ENCODE peak calls at places on chromosomes 4 and X, in seven cellular contexts. One of them, this sample, is unnamed.

GRCh38 chr4:87425711-87426110 is 3.3 kb downstream of the NUDT9 start:
- DNase-seq in myocyte: no peak
- DNase-seq in stimulated activated CD4-positive, alpha-beta T cell treated with anti-CD3 and anti-CD28 coated beads, Interleukin-15, amount 100 ng/mL, for 1 hour: no peak
- DNase-seq in T-cell: no peak
- DNase-seq in activated T-cell treated with anti-CD3 and anti-CD28 coated beads, Interleukin-2, amount 50 U/mL, for 72 hours: no peak
- DNase-seq in transverse colon: no peak
- DNase-seq in coronary artery: no peak
- DNase-seq in this sample: no peak

GRCh38 chrX:23907496-23908218 is at the start of the genes APOO and CXorf58:
- DNase-seq in myocyte: peak
- DNase-seq in stimulated activated CD4-positive, alpha-beta T cell treated with anti-CD3 and anti-CD28 coated beads, Interleukin-15, amount 100 ng/mL, for 1 hour: peak
- DNase-seq in T-cell: peak
- DNase-seq in activated T-cell treated with anti-CD3 and anti-CD28 coated beads, Interleukin-2, amount 50 U/mL, for 72 hours: peak
- DNase-seq in transverse colon: peak
- DNase-seq in coronary artery: peak
- DNase-seq in this sample: peak

GRCh38 chr4:165190591-165191212 is 16.7 kb upstream of the KLHL2 start:
- DNase-seq in myocyte: no peak
- DNase-seq in stimulated activated CD4-positive, alpha-beta T cell treated with anti-CD3 and anti-CD28 coated beads, Interleukin-15, amount 100 ng/mL, for 1 hour: no peak
- DNase-seq in T-cell: no peak
- DNase-seq in activated T-cell treated with anti-CD3 and anti-CD28 coated beads, Interleukin-2, amount 50 U/mL, for 72 hours: peak
- DNase-seq in transverse colon: no peak
- DNase-seq in coronary artery: no peak
- DNase-seq in this sample: no peak

GRCh38 chr4:37892641-37893040 is 1.8 kb downstream of the TBC1D1 start:
- DNase-seq in myocyte: peak
- DNase-seq in stimulated activated CD4-positive, alpha-beta T cell treated with anti-CD3 and anti-CD28 coated beads, Interleukin-15, amount 100 ng/mL, for 1 hour: no peak
- DNase-seq in T-cell: no peak
- DNase-seq in activated T-cell treated with anti-CD3 and anti-CD28 coated beads, Interleukin-2, amount 50 U/mL, for 72 hours: peak
- DNase-seq in transverse colon: peak
- DNase-seq in coronary artery: no peak
- DNase-seq in this sample: peak

GRCh38 chrX:20159811-20160385 is 18.3 kb upstream of the EIF1AX start:
- DNase-seq in myocyte: no peak
- DNase-seq in stimulated activated CD4-positive, alpha-beta T cell treated with anti-CD3 and anti-CD28 coated beads, Interleukin-15, amount 100 ng/mL, for 1 hour: no peak
- DNase-seq in T-cell: no peak
- DNase-seq in activated T-cell treated with anti-CD3 and anti-CD28 coated beads, Interleukin-2, amount 50 U/mL, for 72 hours: no peak
- DNase-seq in transverse colon: no peak
- DNase-seq in coronary artery: no peak
- DNase-seq in this sample: no peak

GRCh38 chrX:23662853-23663252 is 4.4 kb upstream of the PRDX4 start:
- DNase-seq in myocyte: no peak
- DNase-seq in stimulated activated CD4-positive, alpha-beta T cell treated with anti-CD3 and anti-CD28 coated beads, Interleukin-15, amount 100 ng/mL, for 1 hour: no peak
- DNase-seq in T-cell: no peak
- DNase-seq in activated T-cell treated with anti-CD3 and anti-CD28 coated beads, Interleukin-2, amount 50 U/mL, for 72 hours: peak
- DNase-seq in transverse colon: no peak
- DNase-seq in coronary artery: no peak
- DNase-seq in this sample: no peak

GRCh38 chr4:125317526-125317880 is 2.7 kb downstream of the FAT4 start:
- DNase-seq in myocyte: peak
- DNase-seq in stimulated activated CD4-positive, alpha-beta T cell treated with anti-CD3 and anti-CD28 coated beads, Interleukin-15, amount 100 ng/mL, for 1 hour: no peak
- DNase-seq in T-cell: no peak
- DNase-seq in activated T-cell treated with anti-CD3 and anti-CD28 coated beads, Interleukin-2, amount 50 U/mL, for 72 hours: no peak
- DNase-seq in transverse colon: peak
- DNase-seq in coronary artery: peak
- DNase-seq in this sample: peak

GRCh38 chr4:182179105-182179504 is 64.1 kb upstream of the TENM3 start:
- DNase-seq in myocyte: peak
- DNase-seq in stimulated activated CD4-positive, alpha-beta T cell treated with anti-CD3 and anti-CD28 coated beads, Interleukin-15, amount 100 ng/mL, for 1 hour: no peak
- DNase-seq in T-cell: no peak
- DNase-seq in activated T-cell treated with anti-CD3 and anti-CD28 coated beads, Interleukin-2, amount 50 U/mL, for 72 hours: no peak
- DNase-seq in transverse colon: no peak
- DNase-seq in coronary artery: no peak
- DNase-seq in this sample: no peak

GRCh38 chr4:53863163-53863562 is 201.2 kb downstream of the CHIC2 start:
- DNase-seq in myocyte: peak
- DNase-seq in stimulated activated CD4-positive, alpha-beta T cell treated with anti-CD3 and anti-CD28 coated beads, Interleukin-15, amount 100 ng/mL, for 1 hour: no peak
- DNase-seq in T-cell: no peak
- DNase-seq in activated T-cell treated with anti-CD3 and anti-CD28 coated beads, Interleukin-2, amount 50 U/mL, for 72 hours: no peak
- DNase-seq in transverse colon: no peak
- DNase-seq in coronary artery: no peak
- DNase-seq in this sample: no peak

GRCh38 chr4:163350672-163351071 is 7.0 kb downstream of the NPY5R start:
- DNase-seq in myocyte: no peak
- DNase-seq in stimulated activated CD4-positive, alpha-beta T cell treated with anti-CD3 and anti-CD28 coated beads, Interleukin-15, amount 100 ng/mL, for 1 hour: no peak
- DNase-seq in T-cell: no peak
- DNase-seq in activated T-cell treated with anti-CD3 and anti-CD28 coated beads, Interleukin-2, amount 50 U/mL, for 72 hours: no peak
- DNase-seq in transverse colon: no peak
- DNase-seq in coronary artery: no peak
- DNase-seq in this sample: no peak

GRCh38 chr4:8191136-8191747 is 7.8 kb upstream of the SH3TC1 start:
- DNase-seq in myocyte: peak
- DNase-seq in stimulated activated CD4-positive, alpha-beta T cell treated with anti-CD3 and anti-CD28 coated beads, Interleukin-15, amount 100 ng/mL, for 1 hour: no peak
- DNase-seq in T-cell: no peak
- DNase-seq in activated T-cell treated with anti-CD3 and anti-CD28 coated beads, Interleukin-2, amount 50 U/mL, for 72 hours: no peak
- DNase-seq in transverse colon: peak
- DNase-seq in coronary artery: peak
- DNase-seq in this sample: no peak

GRCh38 chr4:184747034-184747830 is 13.3 kb upstream of the CENPU start:
- DNase-seq in myocyte: peak
- DNase-seq in stimulated activated CD4-positive, alpha-beta T cell treated with anti-CD3 and anti-CD28 coated beads, Interleukin-15, amount 100 ng/mL, for 1 hour: no peak
- DNase-seq in T-cell: no peak
- DNase-seq in activated T-cell treated with anti-CD3 and anti-CD28 coated beads, Interleukin-2, amount 50 U/mL, for 72 hours: no peak
- DNase-seq in transverse colon: peak
- DNase-seq in coronary artery: no peak
- DNase-seq in this sample: no peak

GRCh38 chrX:68895339-68896250 is 66.8 kb downstream of the EFNB1 start:
- DNase-seq in myocyte: peak
- DNase-seq in stimulated activated CD4-positive, alpha-beta T cell treated with anti-CD3 and anti-CD28 coated beads, Interleukin-15, amount 100 ng/mL, for 1 hour: no peak
- DNase-seq in T-cell: no peak
- DNase-seq in activated T-cell treated with anti-CD3 and anti-CD28 coated beads, Interleukin-2, amount 50 U/mL, for 72 hours: no peak
- DNase-seq in transverse colon: peak
- DNase-seq in coronary artery: peak
- DNase-seq in this sample: peak

GRCh38 chrX:49101629-49101984 is 21.9 kb upstream of the WDR45 start:
- DNase-seq in myocyte: no peak
- DNase-seq in stimulated activated CD4-positive, alpha-beta T cell treated with anti-CD3 and anti-CD28 coated beads, Interleukin-15, amount 100 ng/mL, for 1 hour: no peak
- DNase-seq in T-cell: no peak
- DNase-seq in activated T-cell treated with anti-CD3 and anti-CD28 coated beads, Interleukin-2, amount 50 U/mL, for 72 hours: peak
- DNase-seq in transverse colon: peak
- DNase-seq in coronary artery: no peak
- DNase-seq in this sample: no peak

GRCh38 chrX:132016628-132017430 is 6.3 kb upstream of the STK26 start:
- DNase-seq in myocyte: no peak
- DNase-seq in stimulated activated CD4-positive, alpha-beta T cell treated with anti-CD3 and anti-CD28 coated beads, Interleukin-15, amount 100 ng/mL, for 1 hour: no peak
- DNase-seq in T-cell: no peak
- DNase-seq in activated T-cell treated with anti-CD3 and anti-CD28 coated beads, Interleukin-2, amount 50 U/mL, for 72 hours: no peak
- DNase-seq in transverse colon: no peak
- DNase-seq in coronary artery: no peak
- DNase-seq in this sample: no peak

GRCh38 chrX:65874765-65875164 is 165.1 kb downstream of the VSIG4 start:
- DNase-seq in myocyte: no peak
- DNase-seq in stimulated activated CD4-positive, alpha-beta T cell treated with anti-CD3 and anti-CD28 coated beads, Interleukin-15, amount 100 ng/mL, for 1 hour: no peak
- DNase-seq in T-cell: no peak
- DNase-seq in activated T-cell treated with anti-CD3 and anti-CD28 coated beads, Interleukin-2, amount 50 U/mL, for 72 hours: no peak
- DNase-seq in transverse colon: no peak
- DNase-seq in coronary artery: no peak
- DNase-seq in this sample: no peak

GRCh38 chrX:39724544-39724943 is 373.2 kb downstream of the BCOR start:
- DNase-seq in myocyte: no peak
- DNase-seq in stimulated activated CD4-positive, alpha-beta T cell treated with anti-CD3 and anti-CD28 coated beads, Interleukin-15, amount 100 ng/mL, for 1 hour: no peak
- DNase-seq in T-cell: no peak
- DNase-seq in activated T-cell treated with anti-CD3 and anti-CD28 coated beads, Interleukin-2, amount 50 U/mL, for 72 hours: no peak
- DNase-seq in transverse colon: no peak
- DNase-seq in coronary artery: peak
- DNase-seq in this sample: no peak

GRCh38 chr4:533318-534100 is 34.5 kb downstream of the PIGG start:
- DNase-seq in myocyte: no peak
- DNase-seq in stimulated activated CD4-positive, alpha-beta T cell treated with anti-CD3 and anti-CD28 coated beads, Interleukin-15, amount 100 ng/mL, for 1 hour: no peak
- DNase-seq in T-cell: no peak
- DNase-seq in activated T-cell treated with anti-CD3 and anti-CD28 coated beads, Interleukin-2, amount 50 U/mL, for 72 hours: no peak
- DNase-seq in transverse colon: no peak
- DNase-seq in coronary artery: peak
- DNase-seq in this sample: no peak

GRCh38 chrX:18041656-18042055 is 179.0 kb downstream of the BEND2 start:
- DNase-seq in myocyte: no peak
- DNase-seq in stimulated activated CD4-positive, alpha-beta T cell treated with anti-CD3 and anti-CD28 coated beads, Interleukin-15, amount 100 ng/mL, for 1 hour: no peak
- DNase-seq in T-cell: no peak
- DNase-seq in activated T-cell treated with anti-CD3 and anti-CD28 coated beads, Interleukin-2, amount 50 U/mL, for 72 hours: peak
- DNase-seq in transverse colon: no peak
- DNase-seq in coronary artery: no peak
- DNase-seq in this sample: no peak

GRCh38 chr4:88619973-88620372 is 27.7 kb downstream of the HERC3 start:
- DNase-seq in myocyte: no peak
- DNase-seq in stimulated activated CD4-positive, alpha-beta T cell treated with anti-CD3 and anti-CD28 coated beads, Interleukin-15, amount 100 ng/mL, for 1 hour: no peak
- DNase-seq in T-cell: no peak
- DNase-seq in activated T-cell treated with anti-CD3 and anti-CD28 coated beads, Interleukin-2, amount 50 U/mL, for 72 hours: no peak
- DNase-seq in transverse colon: no peak
- DNase-seq in coronary artery: no peak
- DNase-seq in this sample: no peak

GRCh38 chr4:134624365-134624764 is 422.8 kb upstream of the PABPC4L start:
- DNase-seq in myocyte: no peak
- DNase-seq in stimulated activated CD4-positive, alpha-beta T cell treated with anti-CD3 and anti-CD28 coated beads, Interleukin-15, amount 100 ng/mL, for 1 hour: no peak
- DNase-seq in T-cell: no peak
- DNase-seq in activated T-cell treated with anti-CD3 and anti-CD28 coated beads, Interleukin-2, amount 50 U/mL, for 72 hours: no peak
- DNase-seq in transverse colon: no peak
- DNase-seq in coronary artery: no peak
- DNase-seq in this sample: no peak